ENCODE peak calls at places on chromosomes 16 and 17, in five cellular contexts. One of them, this sample, is unnamed.

GRCh38 chr17:50468120-50469004 is at the start of gene CHAD:
- DNase-seq in H1: peak; percentile 58
- DNase-seq in HepG2: no peak
- DNase-seq in HCT116: no peak
- DNase-seq in K562: peak; percentile 63
- DNase-seq in this sample: no peak

GRCh38 chr17:21286066-21286770 is 1.7 kb downstream of the MAP2K3 start:
- DNase-seq in K562: no peak
- DNase-seq in H1: no peak
- DNase-seq in HCT116: peak; percentile 81
- DNase-seq in HepG2: peak; percentile 96
- DNase-seq in this sample: no peak

GRCh38 chr17:46916211-46916610 is 6.7 kb upstream of the GOSR2 start:
- DNase-seq in HCT116: no peak
- DNase-seq in HepG2: no peak
- DNase-seq in K562: no peak
- DNase-seq in H1: no peak
- DNase-seq in this sample: no peak

GRCh38 chr16:89102035-89102776 is 8.6 kb downstream of the ACSF3 start:
- DNase-seq in K562: no peak
- DNase-seq in HepG2: no peak
- DNase-seq in H1: no peak
- DNase-seq in HCT116: no peak
- DNase-seq in this sample: no peak

GRCh38 chr17:49210158-49211029 is at the start of the genes ABI3 and GNGT2:
- DNase-seq in HepG2: no peak
- DNase-seq in K562: no peak
- DNase-seq in HCT116: no peak
- DNase-seq in H1: peak; percentile 60
- DNase-seq in this sample: peak; percentile 92

GRCh38 chr16:83968891-83969672 is 1.0 kb downstream of the NECAB2 start:
- DNase-seq in K562: no peak
- DNase-seq in HCT116: no peak
- DNase-seq in HepG2: no peak
- DNase-seq in H1: no peak
- DNase-seq in this sample: no peak

GRCh38 chr16:56617212-56618085 is 8.1 kb upstream of the MT1E start:
- DNase-seq in HCT116: no peak
- DNase-seq in K562: no peak
- DNase-seq in HepG2: no peak
- DNase-seq in H1: peak; percentile 70
- DNase-seq in this sample: no peak

GRCh38 chr16:77596243-77596642 is 126.1 kb upstream of the NUDT7 start:
- DNase-seq in HCT116: no peak
- DNase-seq in H1: no peak
- DNase-seq in K562: no peak
- DNase-seq in HepG2: no peak
- DNase-seq in this sample: no peak

GRCh38 chr16:59591480-59591879 is 857.4 kb upstream of the GOT2 start:
- DNase-seq in K562: no peak
- DNase-seq in H1: no peak
- DNase-seq in HepG2: no peak
- DNase-seq in HCT116: no peak
- DNase-seq in this sample: no peak

GRCh38 chr16:76443981-76444380 is 166.8 kb downstream of the CNTNAP4 start:
- DNase-seq in HCT116: no peak
- DNase-seq in K562: no peak
- DNase-seq in H1: no peak
- DNase-seq in HepG2: no peak
- DNase-seq in this sample: no peak
- TF ChIP-seq SRF in HCT116: no peak
- TF ChIP-seq SRF in K562: no peak
- TF ChIP-seq SRF in H1: no peak
- TF ChIP-seq SRF in HepG2: no peak
- TF ChIP-seq SRF in this sample: no peak

GRCh38 chr17:66935717-66936116 is 28.8 kb upstream of the CACNG4 start:
- DNase-seq in H1: no peak
- DNase-seq in HCT116: no peak
- DNase-seq in HepG2: no peak
- DNase-seq in K562: no peak
- DNase-seq in this sample: no peak

GRCh38 chr17:66938656-66939055 is 25.9 kb upstream of the CACNG4 start:
- DNase-seq in HCT116: no peak
- DNase-seq in K562: no peak
- DNase-seq in HepG2: no peak
- DNase-seq in H1: no peak
- DNase-seq in this sample: no peak

GRCh38 chr17:66932295-66932694 is 32.2 kb upstream of the CACNG4 start:
- DNase-seq in HepG2: no peak
- DNase-seq in HCT116: no peak
- DNase-seq in H1: no peak
- DNase-seq in K562: no peak
- DNase-seq in this sample: no peak

GRCh38 chr17:66930933-66931332 is 33.6 kb upstream of the CACNG4 start:
- DNase-seq in K562: peak; percentile 33
- DNase-seq in H1: peak; percentile 56
- DNase-seq in HCT116: peak; percentile 59
- DNase-seq in HepG2: peak; percentile 40
- DNase-seq in this sample: no peak

DNA sequence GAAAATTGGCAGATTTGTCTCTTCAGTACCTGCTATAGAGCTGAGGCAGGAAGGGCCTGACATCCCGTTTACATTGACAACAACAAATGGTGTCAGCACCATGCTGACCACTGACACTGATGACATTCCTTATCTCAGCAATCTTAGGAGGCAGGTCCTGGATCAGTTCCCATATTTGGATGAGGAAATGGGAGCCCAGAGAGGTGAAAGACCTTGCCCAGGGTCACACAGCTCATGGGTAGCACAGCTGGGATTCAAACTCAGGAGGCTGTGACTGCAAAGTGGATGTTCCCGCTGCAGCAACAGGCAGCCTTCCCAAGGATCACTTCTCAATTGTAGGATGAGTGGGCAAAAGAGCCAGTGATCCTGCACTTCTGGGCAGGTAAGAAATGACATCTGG is 30.5 kb upstream of the CACNG4 start:
- DNase-seq in HCT116: no peak
- DNase-seq in HepG2: no peak
- DNase-seq in K562: no peak
- DNase-seq in H1: no peak
- DNase-seq in this sample: no peak
- TF ChIP-seq SRF in HCT116: no peak
- TF ChIP-seq SRF in HepG2: no peak
- TF ChIP-seq SRF in K562: no peak
- TF ChIP-seq SRF in H1: no peak
- TF ChIP-seq SRF in this sample: no peak

GRCh38 chr16:2819179-2819938 is 2.3 kb downstream of the PRSS21 start:
- DNase-seq in H1: no peak
- DNase-seq in HCT116: no peak
- DNase-seq in K562: no peak
- DNase-seq in HepG2: no peak
- DNase-seq in this sample: no peak
- TF ChIP-seq SRF in H1: no peak
- TF ChIP-seq SRF in HCT116: no peak
- TF ChIP-seq SRF in K562: no peak
- TF ChIP-seq SRF in HepG2: no peak
- TF ChIP-seq SRF in this sample: no peak

GRCh38 chr16:18969050-18969854 is 14.5 kb upstream of the TMC7 start:
- DNase-seq in HCT116: peak; percentile 58
- DNase-seq in HepG2: peak; percentile 66
- DNase-seq in K562: peak; percentile 82
- DNase-seq in H1: peak; percentile 96
- DNase-seq in this sample: peak; percentile 16
- TF ChIP-seq SRF in HCT116: no peak
- TF ChIP-seq SRF in HepG2: peak; percentile 13
- TF ChIP-seq SRF in K562: no peak
- TF ChIP-seq SRF in H1: no peak
- TF ChIP-seq SRF in this sample: no peak